ENCODE peak calls at places on chromosomes 12 and 14, in nine cellular contexts. I is A549; X is tibial artery; W is stomach; D is iPS DF 6.9; Q is left lung; M is brain microvascular endothelial cell; K is uterus; E is effector memory CD4-positive, alpha-beta T cell. N is an unnamed sample.

GRCh38 chr12:7112041-7112440 is 3.0 kb upstream of the C1RL start:
- DNase-seq in W (no peak), I (no peak), M (no peak), K (no peak), Q (no peak), E (no peak), D (no peak), X (peak), N (no peak)

GRCh38 chr14:36520601-36521525 is 831 bp upstream of the NKX2-1 start:
- DNase-seq in I (peak), X (no peak), D (no peak), Q (peak), M (no peak), E (no peak), W (peak), K (no peak), N (no peak)

GRCh38 chr12:113359939-113360748 is 1.8 kb downstream of the PLBD2 start:
- DNase-seq in X (no peak), I (no peak), Q (no peak), E (no peak), D (no peak), W (no peak), K (peak), M (peak), N (peak)

GRCh38 chr12:111419784-111420183 is 14.1 kb downstream of the SH2B3 start:
- DNase-seq in I (no peak), E (no peak), M (no peak), W (no peak), K (no peak), Q (no peak), X (no peak), D (no peak), N (no peak)

GRCh38 chr12:56718167-56718566 is 6.9 kb downstream of the NACA start:
- DNase-seq in Q (peak), I (no peak), X (no peak), E (no peak), K (no peak), D (no peak), W (no peak), M (no peak), N (no peak)

GRCh38 chr12:94722664-94723063 is 72.3 kb upstream of the TMCC3 start:
- DNase-seq in I (no peak), M (no peak), K (no peak), E (no peak), W (no peak), D (no peak), Q (no peak), X (no peak), N (no peak)

GRCh38 chr12:93946542-93947150 is 201.7 kb upstream of the PLXNC1 start:
- DNase-seq in E (no peak), K (no peak), I (no peak), D (no peak), X (no peak), W (no peak), M (no peak), Q (no peak), N (no peak)

GRCh38 chr14:94036328-94037167 is 10.4 kb downstream of the OTUB2 start:
- DNase-seq in K (peak), M (peak), I (peak), Q (no peak), E (peak), X (peak), D (peak), W (peak), N (peak)

GRCh38 chr14:104486222-104486743 is 93.3 kb upstream of the C14orf180 start:
- DNase-seq in K (no peak), Q (no peak), X (no peak), M (no peak), W (no peak), D (no peak), E (no peak), I (no peak), N (no peak)

GRCh38 chr14:65414961-65415589 is 2.5 kb downstream of the FUT8 start:
- DNase-seq in Q (no peak), K (no peak), E (no peak), M (peak), W (no peak), I (peak), X (no peak), D (no peak), N (no peak)

GRCh38 chr12:117047810-117048584 is 51.2 kb downstream of the TESC start:
- DNase-seq in D (no peak), E (no peak), K (no peak), W (no peak), X (no peak), M (peak), I (no peak), Q (no peak), N (no peak)

GRCh38 chr12:47817272-47818006 is 2.3 kb downstream of the HDAC7 start:
- DNase-seq in M (no peak), W (no peak), E (no peak), Q (no peak), I (peak), X (no peak), D (no peak), K (no peak), N (no peak)

GRCh38 chr12:119574255-119574654 is 19.3 kb upstream of the TMEM233 start:
- DNase-seq in W (no peak), X (no peak), K (no peak), Q (no peak), I (no peak), D (no peak), M (no peak), E (no peak), N (no peak)
- H3K27ac ChIP-seq in W (no peak), X (no peak), K (no peak), Q (no peak), I (no peak), D (no peak), M (no peak), E (no peak), N (no peak)

GRCh38 chr12:16610743-16611142 is 4.8 kb upstream of the LMO3 start:
- DNase-seq in K (no peak), Q (no peak), X (no peak), M (no peak), E (no peak), I (no peak), W (no peak), D (no peak), N (no peak)

GRCh38 chr12:16610006-16610520 is 4.1 kb upstream of the LMO3 start:
- DNase-seq in X (no peak), K (no peak), Q (no peak), M (no peak), W (no peak), I (no peak), D (no peak), E (no peak), N (no peak)

GRCh38 chr12:16613199-16613598 is 7.2 kb upstream of the LMO3 start:
- DNase-seq in K (no peak), D (no peak), I (no peak), X (no peak), M (no peak), Q (no peak), W (no peak), E (no peak), N (no peak)

GRCh38 chr12:16611146-16611545 is 5.2 kb upstream of the LMO3 start:
- DNase-seq in I (no peak), W (no peak), Q (no peak), M (no peak), E (no peak), D (no peak), K (no peak), X (no peak), N (no peak)

DNA sequence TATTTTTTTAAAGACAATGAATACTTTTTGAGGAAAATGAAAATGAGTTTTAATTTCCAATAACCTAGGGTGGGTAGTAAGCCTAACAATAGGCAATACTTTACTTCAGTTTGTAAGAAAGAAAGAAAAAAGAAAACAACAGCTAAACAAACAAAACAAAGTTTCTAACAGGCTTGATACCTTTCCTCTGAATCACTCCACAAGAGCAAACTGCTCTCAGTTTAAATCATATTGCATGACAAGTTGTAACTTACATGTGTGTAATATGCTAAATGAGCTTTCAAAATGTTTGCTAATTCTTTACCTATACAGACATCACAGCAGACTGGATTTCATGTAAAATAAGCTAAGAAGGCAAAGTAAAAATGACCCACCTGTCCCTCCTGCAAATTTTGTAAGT is 6.7 kb upstream of the LMO3 start:
- DNase-seq in E (no peak), I (no peak), D (no peak), W (no peak), X (no peak), K (no peak), M (no peak), Q (no peak), N (no peak)
- H3K27ac ChIP-seq in E (no peak), I (no peak), D (no peak), W (no peak), X (no peak), K (peak), M (no peak), Q (peak), N (no peak)

GRCh38 chr14:95464524-95464923 is 51.9 kb downstream of the SYNE3 start:
- DNase-seq in W (no peak), I (no peak), E (no peak), K (no peak), D (no peak), X (no peak), Q (no peak), M (no peak), N (no peak)
- H3K27ac ChIP-seq in W (no peak), I (no peak), E (peak), K (no peak), D (no peak), X (no peak), Q (no peak), M (no peak), N (no peak)

DNA sequence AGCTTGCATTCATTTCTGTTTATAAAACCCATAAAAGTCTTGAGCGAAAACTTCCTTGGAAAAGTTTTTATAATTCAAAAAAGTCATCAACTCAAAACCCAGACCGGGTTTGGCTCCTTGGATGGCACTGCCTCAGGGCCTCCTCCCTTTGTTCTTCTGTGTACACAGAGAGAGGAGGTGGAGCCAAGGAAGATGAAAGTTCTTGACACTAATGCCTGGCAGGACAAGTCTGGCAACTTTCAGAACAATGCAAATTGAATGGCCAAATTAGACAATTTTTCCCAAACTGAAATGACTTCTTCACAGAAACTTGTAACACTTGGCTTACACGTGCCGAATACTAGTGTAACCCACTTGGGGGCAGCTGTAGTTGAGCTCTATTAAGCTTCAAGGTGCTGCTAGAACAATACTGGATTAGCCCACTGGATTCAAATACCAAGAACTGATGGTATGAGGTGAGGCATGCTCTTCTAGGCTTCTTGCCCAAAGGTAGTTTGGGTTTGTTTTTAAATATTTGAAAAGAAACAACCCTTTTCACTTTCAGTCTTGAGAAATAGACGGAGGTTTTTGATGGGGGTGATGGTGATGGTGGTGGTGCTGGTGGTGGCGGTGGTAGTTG is 86.6 kb upstream of the FRMD6 start:
- DNase-seq in W (no peak), M (no peak), K (no peak), X (no peak), E (no peak), Q (no peak), I (no peak), D (no peak), N (no peak)
- H3K27ac ChIP-seq in W (no peak), M (no peak), K (peak), X (no peak), E (no peak), Q (no peak), I (peak), D (no peak), N (no peak)

DNA sequence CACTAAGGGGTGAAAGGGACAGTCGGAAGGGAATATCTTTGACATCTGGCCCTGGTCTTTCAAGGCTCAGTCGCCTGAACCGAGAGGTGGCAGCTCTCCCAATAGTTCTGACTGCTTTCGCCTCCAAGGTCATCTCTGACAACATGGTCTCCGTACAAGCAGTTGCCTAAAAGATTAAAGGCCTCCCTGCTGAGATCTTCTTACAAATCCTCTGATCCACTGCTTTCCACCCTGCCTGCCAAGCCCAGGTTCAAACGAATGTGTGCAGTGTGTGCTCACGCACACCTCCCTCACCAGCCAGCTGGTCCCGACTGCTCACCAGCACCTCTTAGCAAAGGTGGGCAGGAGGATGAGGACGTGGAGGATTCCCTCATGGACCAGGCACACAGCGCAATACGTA is 10.4 kb downstream of the B4GALNT3 start:
- DNase-seq in K (no peak), Q (no peak), D (no peak), M (no peak), X (no peak), I (no peak), W (no peak), E (no peak), N (no peak)
- H3K27ac ChIP-seq in K (no peak), Q (no peak), D (no peak), M (no peak), X (peak), I (no peak), W (peak), E (no peak), N (peak)

GRCh38 chr14:96574633-96575191 is 72.5 kb downstream of the PAPOLA start:
- DNase-seq in K (peak), D (no peak), I (no peak), W (no peak), M (peak), X (no peak), Q (no peak), E (no peak), N (no peak)

GRCh38 chr14:96574171-96574632 is 72.0 kb downstream of the PAPOLA start:
- DNase-seq in X (no peak), W (no peak), K (no peak), I (no peak), E (no peak), M (no peak), Q (no peak), D (no peak), N (no peak)

GRCh38 chr14:96571311-96571710 is 69.1 kb downstream of the PAPOLA start:
- DNase-seq in W (no peak), K (no peak), I (no peak), X (no peak), M (no peak), Q (no peak), E (no peak), D (no peak), N (no peak)

GRCh38 chr14:96575233-96575632 is 73.1 kb downstream of the PAPOLA start:
- DNase-seq in D (no peak), X (no peak), M (no peak), E (no peak), K (no peak), W (no peak), Q (no peak), I (no peak), N (no peak)

DNA sequence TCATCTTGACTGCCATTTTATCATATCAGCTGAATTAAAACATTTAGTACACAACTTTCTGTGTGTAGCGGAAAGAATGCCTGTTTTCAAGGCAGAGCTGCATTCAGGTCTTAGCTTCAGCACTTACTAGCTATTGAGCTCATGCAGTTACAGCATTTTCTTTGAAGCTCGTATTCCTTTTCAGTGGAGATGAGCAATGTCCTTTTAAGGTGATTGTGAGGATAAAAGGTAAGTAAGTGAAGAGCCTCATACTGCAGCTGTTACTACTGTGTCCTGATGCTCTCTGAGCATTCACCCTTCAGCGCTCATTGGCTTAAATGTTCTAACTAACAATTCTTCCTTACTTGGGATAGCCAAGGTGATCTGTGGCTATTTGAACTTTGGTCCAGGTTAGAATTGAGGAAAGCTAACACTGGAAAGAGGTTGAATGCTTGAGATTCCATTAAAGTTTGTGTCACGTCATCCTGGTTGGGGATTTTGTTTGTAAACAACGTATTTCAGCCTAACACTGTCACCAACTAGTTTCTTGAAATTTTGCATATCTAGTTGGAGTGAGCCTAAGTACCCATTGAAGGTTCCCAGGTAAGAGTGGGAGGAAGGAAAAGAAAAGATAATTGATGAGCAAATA is 71.4 kb downstream of the PAPOLA start:
- DNase-seq in E (no peak), M (no peak), D (no peak), I (no peak), Q (no peak), K (no peak), X (no peak), W (no peak), N (no peak)
- H3K27ac ChIP-seq in E (no peak), M (no peak), D (no peak), I (no peak), Q (no peak), K (no peak), X (no peak), W (no peak), N (no peak)

GRCh38 chr12:109731231-109731731 is 17.7 kb downstream of the FAM222A start:
- DNase-seq in X (no peak), K (no peak), M (no peak), E (no peak), I (no peak), D (no peak), W (peak), Q (peak), N (peak)

GRCh38 chr12:109729837-109730200 is 16.2 kb downstream of the FAM222A start:
- DNase-seq in Q (no peak), M (no peak), I (no peak), E (no peak), W (no peak), X (no peak), D (no peak), K (no peak), N (peak)

GRCh38 chr12:109731806-109732205 is 18.2 kb downstream of the FAM222A start:
- DNase-seq in W (peak), M (no peak), D (no peak), X (peak), K (no peak), Q (peak), I (no peak), E (no peak), N (no peak)

GRCh38 chr12:109728921-109729836 is 15.6 kb downstream of the FAM222A start:
- DNase-seq in D (no peak), K (no peak), I (no peak), X (no peak), M (no peak), W (no peak), Q (peak), E (no peak), N (peak)

GRCh38 chr12:109730306-109731145 is 16.9 kb downstream of the FAM222A start:
- DNase-seq in X (no peak), M (no peak), D (no peak), E (no peak), W (peak), I (no peak), K (no peak), Q (peak), N (peak)
- H3K27ac ChIP-seq in X (no peak), M (no peak), D (no peak), E (no peak), W (no peak), I (no peak), K (no peak), Q (no peak), N (no peak)

N was measured in psoas muscle.